ENCODE peak calls at places on chromosomes 11 and 22, in six cellular contexts. One of them, this sample, is unnamed.

GRCh38 chr11:103326070-103326794 is 217.0 kb downstream of the DYNC2H1 start:
- DNase-seq in CD8-positive, alpha-beta T cell: peak; percentile 18
- DNase-seq in tibial artery: peak; percentile 62
- DNase-seq in uterus: no peak
- DNase-seq in left ventricle myocardium inferior: no peak
- DNase-seq in endodermal cell: peak; percentile 83
- DNase-seq in this sample: peak; percentile 23

GRCh38 chr11:70885721-70886305 is 366.6 kb downstream of the SHANK2 start:
- DNase-seq in left ventricle myocardium inferior: no peak
- DNase-seq in CD8-positive, alpha-beta T cell: no peak
- DNase-seq in tibial artery: no peak
- DNase-seq in endodermal cell: no peak
- DNase-seq in uterus: no peak
- DNase-seq in this sample: no peak

GRCh38 chr11:3198815-3199214 is 19.8 kb downstream of the MRGPRG start:
- DNase-seq in CD8-positive, alpha-beta T cell: no peak
- DNase-seq in left ventricle myocardium inferior: no peak
- DNase-seq in tibial artery: peak; percentile 54
- DNase-seq in endodermal cell: no peak
- DNase-seq in uterus: no peak
- DNase-seq in this sample: no peak

GRCh38 chr11:75151346-75152047 is 590 bp downstream of the SLCO2B1 start:
- DNase-seq in endodermal cell: no peak
- DNase-seq in tibial artery: no peak
- DNase-seq in uterus: no peak
- DNase-seq in left ventricle myocardium inferior: no peak
- DNase-seq in CD8-positive, alpha-beta T cell: no peak
- DNase-seq in this sample: no peak

GRCh38 chr11:2198621-2199365 is 27.2 kb upstream of the TH start:
- DNase-seq in uterus: no peak
- DNase-seq in CD8-positive, alpha-beta T cell: peak; percentile 13
- DNase-seq in endodermal cell: no peak
- DNase-seq in tibial artery: no peak
- DNase-seq in left ventricle myocardium inferior: no peak
- DNase-seq in this sample: no peak

GRCh38 chr11:60345489-60345888 is 18.4 kb downstream of the MS4A6E start:
- DNase-seq in CD8-positive, alpha-beta T cell: no peak
- DNase-seq in tibial artery: no peak
- DNase-seq in left ventricle myocardium inferior: no peak
- DNase-seq in endodermal cell: peak; percentile 80
- DNase-seq in uterus: no peak
- DNase-seq in this sample: no peak

GRCh38 chr11:7494086-7494775 is 8.9 kb downstream of the OLFML1 start:
- DNase-seq in endodermal cell: no peak
- DNase-seq in uterus: no peak
- DNase-seq in left ventricle myocardium inferior: no peak
- DNase-seq in tibial artery: no peak
- DNase-seq in CD8-positive, alpha-beta T cell: no peak
- DNase-seq in this sample: no peak

GRCh38 chr22:17137226-17137625 is 16.1 kb upstream of the TMEM121B start:
- DNase-seq in CD8-positive, alpha-beta T cell: no peak
- DNase-seq in left ventricle myocardium inferior: no peak
- DNase-seq in endodermal cell: no peak
- DNase-seq in uterus: no peak
- DNase-seq in tibial artery: no peak
- DNase-seq in this sample: no peak

GRCh38 chr22:46297151-46297819 is 615 bp downstream of the GTSE1 start:
- DNase-seq in tibial artery: no peak
- DNase-seq in CD8-positive, alpha-beta T cell: no peak
- DNase-seq in endodermal cell: peak; percentile 70
- DNase-seq in left ventricle myocardium inferior: peak; percentile 26
- DNase-seq in uterus: no peak
- DNase-seq in this sample: no peak

GRCh38 chr22:32469799-32470212 is 4.8 kb upstream of the FBXO7 start:
- DNase-seq in uterus: no peak
- DNase-seq in left ventricle myocardium inferior: no peak
- DNase-seq in CD8-positive, alpha-beta T cell: no peak
- DNase-seq in tibial artery: no peak
- DNase-seq in endodermal cell: no peak
- DNase-seq in this sample: peak; percentile 74

GRCh38 chr11:67118059-67118766 is 850 bp upstream of the KDM2A start:
- DNase-seq in left ventricle myocardium inferior: peak; percentile 45
- DNase-seq in tibial artery: peak; percentile 75
- DNase-seq in uterus: peak; percentile 51
- DNase-seq in CD8-positive, alpha-beta T cell: peak; percentile 67
- DNase-seq in endodermal cell: peak; percentile 84
- DNase-seq in this sample: no peak

GRCh38 chr11:134332189-134332631 is 422 bp downstream of the GLB1L2 start:
- DNase-seq in uterus: no peak
- DNase-seq in CD8-positive, alpha-beta T cell: peak; percentile 28
- DNase-seq in left ventricle myocardium inferior: no peak
- DNase-seq in endodermal cell: peak; percentile 86
- DNase-seq in tibial artery: no peak
- DNase-seq in this sample: no peak
- H3K4me3 ChIP-seq in uterus: peak overlapping the region; percentile 52
- H3K4me3 ChIP-seq in CD8-positive, alpha-beta T cell: peak overlapping the region; percentile 76
- H3K4me3 ChIP-seq in left ventricle myocardium inferior: peak overlapping the region; percentile 67
- H3K4me3 ChIP-seq in endodermal cell: peak overlapping the region; percentile 76
- H3K4me3 ChIP-seq in tibial artery: peak overlapping the region; percentile 53
- H3K4me3 ChIP-seq in this sample: peak overlapping the region; percentile 21

GRCh38 chr11:85517272-85517671 is 109.9 kb downstream of the DLG2 start:
- DNase-seq in tibial artery: no peak
- DNase-seq in left ventricle myocardium inferior: no peak
- DNase-seq in CD8-positive, alpha-beta T cell: no peak
- DNase-seq in endodermal cell: no peak
- DNase-seq in uterus: no peak
- DNase-seq in this sample: no peak
- TF ChIP-seq CTCF in tibial artery: no peak
- TF ChIP-seq CTCF in left ventricle myocardium inferior: no peak
- TF ChIP-seq CTCF in CD8-positive, alpha-beta T cell: no peak
- TF ChIP-seq CTCF in endodermal cell: no peak
- TF ChIP-seq CTCF in uterus: no peak
- TF ChIP-seq CTCF in this sample: no peak

GRCh38 chr22:22040908-22041307 is 58.3 kb upstream of the TOP3B start:
- DNase-seq in uterus: no peak
- DNase-seq in endodermal cell: no peak
- DNase-seq in CD8-positive, alpha-beta T cell: no peak
- DNase-seq in tibial artery: no peak
- DNase-seq in left ventricle myocardium inferior: no peak
- DNase-seq in this sample: no peak
- H3K27me3 ChIP-seq in uterus: no peaks in the 10 kb centered on the region
- H3K27me3 ChIP-seq in endodermal cell: peaks cover 46% of the 10 kb centered on the region
- H3K27me3 ChIP-seq in CD8-positive, alpha-beta T cell: no peaks in the 10 kb centered on the region
- H3K27me3 ChIP-seq in tibial artery: no peaks in the 10 kb centered on the region
- H3K27me3 ChIP-seq in left ventricle myocardium inferior: peaks cover 30% of the 10 kb centered on the region
- H3K27me3 ChIP-seq in this sample: peaks cover 4% of the 10 kb centered on the region

GRCh38 chr11:33257897-33258630 is 883 bp downstream of the HIPK3 start:
- DNase-seq in uterus: peak; percentile 95
- DNase-seq in endodermal cell: peak; percentile 89
- DNase-seq in tibial artery: peak; percentile 95
- DNase-seq in left ventricle myocardium inferior: peak; percentile 91
- DNase-seq in CD8-positive, alpha-beta T cell: peak; percentile 78
- DNase-seq in this sample: peak; percentile 44

GRCh38 chr11:33258631-33259184 is 1.5 kb downstream of the HIPK3 start:
- DNase-seq in left ventricle myocardium inferior: no peak
- DNase-seq in CD8-positive, alpha-beta T cell: no peak
- DNase-seq in endodermal cell: no peak
- DNase-seq in uterus: no peak
- DNase-seq in tibial artery: no peak
- DNase-seq in this sample: no peak

GRCh38 chr11:33262016-33262638 is 4.9 kb downstream of the HIPK3 start:
- DNase-seq in endodermal cell: no peak
- DNase-seq in left ventricle myocardium inferior: no peak
- DNase-seq in tibial artery: no peak
- DNase-seq in CD8-positive, alpha-beta T cell: no peak
- DNase-seq in uterus: no peak
- DNase-seq in this sample: no peak

GRCh38 chr11:33257160-33257896 is at the start of gene HIPK3:
- DNase-seq in CD8-positive, alpha-beta T cell: peak; percentile 68
- DNase-seq in endodermal cell: peak; percentile 91
- DNase-seq in tibial artery: peak; percentile 91
- DNase-seq in left ventricle myocardium inferior: peak; percentile 87
- DNase-seq in uterus: peak; percentile 83
- DNase-seq in this sample: no peak

GRCh38 chr11:33259869-33260268 is 2.7 kb downstream of the HIPK3 start:
- DNase-seq in uterus: no peak
- DNase-seq in tibial artery: no peak
- DNase-seq in endodermal cell: no peak
- DNase-seq in left ventricle myocardium inferior: no peak
- DNase-seq in CD8-positive, alpha-beta T cell: no peak
- DNase-seq in this sample: no peak
- H3K4me3 ChIP-seq in uterus: peak overlapping the region; percentile 90
- H3K4me3 ChIP-seq in tibial artery: peak overlapping the region; percentile 88
- H3K4me3 ChIP-seq in endodermal cell: peak overlapping the region; percentile 98
- H3K4me3 ChIP-seq in left ventricle myocardium inferior: peak overlapping the region; percentile 98
- H3K4me3 ChIP-seq in CD8-positive, alpha-beta T cell: peak overlapping the region; percentile 98
- H3K4me3 ChIP-seq in this sample: peak overlapping the region; percentile 85

DNA sequence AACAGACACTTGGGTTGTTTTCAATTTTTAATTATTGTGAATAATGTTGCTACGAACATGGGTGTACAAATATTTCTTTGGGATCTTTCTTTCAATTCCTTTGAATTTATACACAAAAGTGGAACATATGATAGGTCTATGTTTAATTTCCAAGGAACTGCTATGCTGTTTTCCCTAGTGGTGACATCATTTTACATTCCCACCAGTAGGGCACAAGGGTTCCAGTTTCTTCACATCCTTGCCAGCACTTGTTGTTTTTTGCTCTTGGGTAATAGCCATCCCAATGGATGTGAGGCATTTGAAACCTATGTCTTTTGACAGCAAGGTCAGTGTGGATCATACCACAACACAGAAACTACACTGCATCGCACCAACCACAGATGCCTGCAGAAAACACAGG is 41.8 kb upstream of the SCN3B start:
- DNase-seq in tibial artery: no peak
- DNase-seq in CD8-positive, alpha-beta T cell: no peak
- DNase-seq in endodermal cell: no peak
- DNase-seq in left ventricle myocardium inferior: no peak
- DNase-seq in uterus: no peak
- DNase-seq in this sample: no peak
- TF ChIP-seq CTCF in tibial artery: no peak
- TF ChIP-seq CTCF in CD8-positive, alpha-beta T cell: no peak
- TF ChIP-seq CTCF in endodermal cell: peak; percentile 65
- TF ChIP-seq CTCF in left ventricle myocardium inferior: no peak
- TF ChIP-seq CTCF in uterus: no peak
- TF ChIP-seq CTCF in this sample: no peak

DNA sequence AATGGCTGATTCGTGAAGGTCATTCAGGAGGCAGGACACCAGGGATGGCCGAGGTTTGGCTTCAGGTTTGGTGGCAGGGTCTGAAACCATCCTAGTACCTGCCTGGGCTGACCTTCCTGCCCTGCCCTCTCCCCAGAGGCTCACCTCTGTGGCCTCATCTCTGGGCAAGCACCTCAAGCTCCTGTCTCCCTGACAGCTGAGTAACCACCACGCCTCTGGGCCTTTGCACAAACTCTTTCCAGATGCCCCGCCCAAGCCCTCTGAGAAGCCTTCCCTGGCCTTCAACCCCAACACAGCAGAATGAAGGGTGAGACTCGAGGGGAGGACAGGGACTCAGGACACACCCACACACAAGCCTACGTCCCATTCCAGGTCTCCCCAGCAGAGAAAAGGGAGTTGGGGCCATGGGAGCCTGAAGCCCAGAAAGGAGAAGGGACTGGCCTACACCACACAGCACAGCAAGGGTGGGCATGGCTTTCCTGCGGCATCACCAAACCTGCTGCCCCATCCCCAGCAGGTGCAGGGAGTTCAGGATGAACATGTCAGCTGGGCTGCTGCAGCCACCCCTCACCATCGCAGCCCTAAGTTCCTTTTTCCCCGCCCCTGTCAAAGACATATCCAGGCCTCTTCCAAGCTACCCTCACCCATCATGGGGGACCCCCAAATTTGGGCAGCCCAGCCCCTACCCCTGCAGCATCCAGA is 2.4 kb downstream of the SHISA8 start:
- DNase-seq in endodermal cell: no peak
- DNase-seq in CD8-positive, alpha-beta T cell: no peak
- DNase-seq in left ventricle myocardium inferior: no peak
- DNase-seq in tibial artery: no peak
- DNase-seq in uterus: no peak
- DNase-seq in this sample: no peak
- H3K27me3 ChIP-seq in endodermal cell: peaks cover 90% of the 10 kb centered on the region
- H3K27me3 ChIP-seq in CD8-positive, alpha-beta T cell: peaks cover 31% of the 10 kb centered on the region
- H3K27me3 ChIP-seq in left ventricle myocardium inferior: peaks cover 83% of the 10 kb centered on the region
- H3K27me3 ChIP-seq in tibial artery: peaks cover 86% of the 10 kb centered on the region
- H3K27me3 ChIP-seq in uterus: peaks cover 56% of the 10 kb centered on the region
- H3K27me3 ChIP-seq in this sample: peaks cover 45% of the 10 kb centered on the region

DNA sequence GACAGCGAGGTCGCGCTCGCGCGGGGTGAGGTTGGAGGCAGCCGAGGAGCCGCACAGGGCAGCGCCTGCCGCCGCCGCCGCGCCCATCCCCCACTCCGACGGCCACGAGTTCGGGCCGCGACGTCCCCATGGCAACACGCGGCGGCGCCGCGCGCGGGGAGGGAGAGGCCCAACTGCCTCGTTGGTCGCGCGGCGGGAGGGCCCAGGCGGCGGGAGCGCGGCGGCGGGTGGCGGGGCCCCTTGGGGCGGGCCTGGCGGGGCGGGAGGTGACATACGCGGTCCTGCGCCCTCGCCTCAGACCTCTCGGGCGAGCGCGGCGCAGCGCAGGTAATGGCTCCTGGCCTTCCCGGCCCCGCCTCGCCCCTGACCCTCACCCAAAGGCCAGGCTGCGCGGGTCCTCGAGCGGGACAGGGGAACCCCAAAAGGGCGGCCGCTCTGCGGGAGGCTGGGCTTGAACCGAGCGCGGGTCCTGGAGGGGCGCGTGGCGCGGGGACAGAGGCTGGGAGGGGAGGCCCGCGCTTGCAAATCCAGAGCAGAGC is at the start of gene DEUP1:
- DNase-seq in endodermal cell: peak; percentile 79
- DNase-seq in left ventricle myocardium inferior: peak; percentile 38
- DNase-seq in tibial artery: peak; percentile 64
- DNase-seq in CD8-positive, alpha-beta T cell: no peak
- DNase-seq in uterus: peak; percentile 30
- DNase-seq in this sample: no peak
- H3K4me3 ChIP-seq in endodermal cell: peak within 1 kb of the TSS; percentile 80
- H3K4me3 ChIP-seq in left ventricle myocardium inferior: peak within 1 kb of the TSS; percentile 61
- H3K4me3 ChIP-seq in tibial artery: peak within 1 kb of the TSS; percentile 33
- H3K4me3 ChIP-seq in CD8-positive, alpha-beta T cell: no peak within 1 kb of the TSS
- H3K4me3 ChIP-seq in uterus: peak within 1 kb of the TSS; percentile 28
- H3K4me3 ChIP-seq in this sample: no peak within 1 kb of the TSS

DNA sequence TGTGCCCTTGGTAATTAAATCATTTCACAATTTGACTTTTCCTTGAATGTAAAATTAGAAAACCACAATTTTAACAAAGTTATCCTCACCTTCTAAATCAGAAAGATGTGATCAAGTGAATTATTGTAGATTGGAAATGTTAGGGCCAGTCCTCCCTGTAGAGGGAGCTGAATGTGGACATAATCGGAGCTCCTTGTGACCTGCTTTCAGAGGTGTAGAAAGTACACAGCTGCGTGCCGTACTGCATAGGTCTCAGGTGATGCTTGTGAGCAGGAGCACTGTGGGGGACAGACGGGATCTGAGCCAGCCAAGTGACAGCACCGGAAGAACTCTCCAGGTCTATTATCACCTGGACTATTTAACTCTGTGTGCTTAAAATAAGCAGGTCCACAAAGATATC is 338.0 kb downstream of the AASDHPPT start:
- DNase-seq in tibial artery: no peak
- DNase-seq in left ventricle myocardium inferior: no peak
- DNase-seq in CD8-positive, alpha-beta T cell: no peak
- DNase-seq in endodermal cell: no peak
- DNase-seq in uterus: no peak
- DNase-seq in this sample: no peak
- TF ChIP-seq CTCF in tibial artery: no peak
- TF ChIP-seq CTCF in left ventricle myocardium inferior: no peak
- TF ChIP-seq CTCF in CD8-positive, alpha-beta T cell: no peak
- TF ChIP-seq CTCF in endodermal cell: peak; percentile 39
- TF ChIP-seq CTCF in uterus: no peak
- TF ChIP-seq CTCF in this sample: no peak

GRCh38 chr11:29634248-29634647 is 382.6 kb downstream of the KCNA4 start:
- DNase-seq in tibial artery: no peak
- DNase-seq in left ventricle myocardium inferior: no peak
- DNase-seq in endodermal cell: no peak
- DNase-seq in uterus: no peak
- DNase-seq in CD8-positive, alpha-beta T cell: no peak
- DNase-seq in this sample: no peak
- H3K27me3 ChIP-seq in tibial artery: no peaks in the 10 kb centered on the region
- H3K27me3 ChIP-seq in left ventricle myocardium inferior: no peaks in the 10 kb centered on the region
- H3K27me3 ChIP-seq in endodermal cell: no peaks in the 10 kb centered on the region
- H3K27me3 ChIP-seq in uterus: no peaks in the 10 kb centered on the region
- H3K27me3 ChIP-seq in CD8-positive, alpha-beta T cell: no peaks in the 10 kb centered on the region
- H3K27me3 ChIP-seq in this sample: no peaks in the 10 kb centered on the region